ENCODE peak calls at places on chromosome X, in six cellular contexts. A, S, L, F, X and H are unnamed samples.

GRCh38 chrX:50114113-50114512 is 86.7 kb downstream of the AKAP4 start:
- DNase-seq in X (no peak), F (no peak), S (no peak), L (no peak), A (no peak), H (no peak)

GRCh38 chrX:96971812-96972211 is 88.1 kb downstream of the RPA4 start:
- DNase-seq in A (no peak), S (no peak), F (no peak), X (no peak), L (no peak), H (no peak)

GRCh38 chrX:132218100-132218807 is 993 bp downstream of the RAP2C start:
- DNase-seq in F (peak), L (peak), A (peak), X (peak), S (peak), H (peak)

GRCh38 chrX:131399692-131400428 is 110.8 kb upstream of the IGSF1 start:
- DNase-seq in A (no peak), X (no peak), F (no peak), L (no peak), S (no peak), H (no peak)

GRCh38 chrX:47358387-47359065 is 11.9 kb upstream of the ZNF157 start:
- DNase-seq in L (no peak), F (no peak), X (peak), A (no peak), S (no peak), H (no peak)

GRCh38 chrX:14050704-14051103 is 21.0 kb upstream of the GEMIN8 start:
- DNase-seq in S (no peak), X (no peak), A (no peak), L (no peak), F (no peak), H (no peak)

GRCh38 chrX:133859860-133860259 is 125.5 kb downstream of the GPC3 start:
- DNase-seq in F (no peak), L (no peak), X (peak), A (no peak), S (no peak), H (no peak)

GRCh38 chrX:15214614-15215013 is 55.3 kb downstream of the ASB9 start:
- DNase-seq in L (no peak), S (no peak), F (no peak), X (no peak), A (no peak), H (no peak)

GRCh38 chrX:40068048-40068447 is 29.7 kb downstream of the BCOR start:
- DNase-seq in X (no peak), A (no peak), L (no peak), S (no peak), F (no peak), H (no peak)

GRCh38 chrX:637660-638481 is 7.3 kb downstream of the SHOX start:
- DNase-seq in L (no peak), X (no peak), F (peak), S (no peak), A (no peak), H (no peak)

GRCh38 chrX:101260435-101260834 is 30.7 kb downstream of the TAF7L start:
- DNase-seq in S (no peak), A (no peak), L (no peak), F (no peak), X (peak), H (no peak)

GRCh38 chrX:67780694-67781109 is 236.9 kb downstream of the AR start:
- DNase-seq in X (peak), A (peak), S (peak), L (no peak), F (peak), H (peak)

GRCh38 chrX:115561605-115562491 is 874 bp downstream of the PLS3 start:
- DNase-seq in A (peak), X (peak), S (peak), L (no peak), F (peak), H (peak)

GRCh38 chrX:86946569-86946968 is 571.0 kb upstream of the KLHL4 start:
- DNase-seq in L (no peak), F (no peak), X (peak), S (no peak), A (peak), H (peak)

GRCh38 chrX:111823068-111823467 is 52.9 kb upstream of the TRPC5OS start:
- DNase-seq in F (no peak), L (no peak), A (no peak), S (no peak), X (no peak), H (no peak)

GRCh38 chrX:12965390-12965940 is 9.4 kb upstream of the TMSB4X start:
- DNase-seq in F (no peak), L (no peak), S (no peak), A (no peak), X (no peak), H (no peak)

GRCh38 chrX:13092455-13092941 is 48.1 kb upstream of the FAM9C start:
- DNase-seq in S (peak), F (peak), L (peak), A (peak), X (no peak), H (peak)

GRCh38 chrX:2550288-2551020 is 49.7 kb upstream of the DHRSX start:
- DNase-seq in F (no peak), L (no peak), X (no peak), A (no peak), S (no peak), H (no peak)

GRCh38 chrX:39491548-39492297 is 606.0 kb downstream of the BCOR start:
- DNase-seq in X (no peak), F (no peak), S (no peak), L (peak), A (no peak), H (no peak)